ENCODE peak calls at places on chromosomes 2 and 18, in nine cellular contexts. One of them, this sample, is unnamed.

GRCh38 chr2:196601430-196602306 is 37.8 kb upstream of the CCDC150 start:
- DNase-seq in Peyer's patch: no peak
- DNase-seq in tibial nerve: no peak
- DNase-seq in A549: peak; percentile 93
- DNase-seq in prostate gland: no peak
- DNase-seq in right lobe of liver: no peak
- DNase-seq in transverse colon: no peak
- DNase-seq in ovary: no peak
- DNase-seq in IMR-90: peak; percentile 97
- DNase-seq in this sample: peak; percentile 26

GRCh38 chr2:19746611-19747309 is 155.0 kb downstream of the TTC32 start:
- DNase-seq in Peyer's patch: no peak
- DNase-seq in tibial nerve: no peak
- DNase-seq in A549: peak; percentile 48
- DNase-seq in prostate gland: no peak
- DNase-seq in right lobe of liver: no peak
- DNase-seq in transverse colon: no peak
- DNase-seq in ovary: no peak
- DNase-seq in IMR-90: peak; percentile 25
- DNase-seq in this sample: no peak

GRCh38 chr2:182252534-182252933 is 174.3 kb downstream of the PDE1A start:
- DNase-seq in Peyer's patch: no peak
- DNase-seq in tibial nerve: no peak
- DNase-seq in A549: no peak
- DNase-seq in prostate gland: no peak
- DNase-seq in right lobe of liver: no peak
- DNase-seq in transverse colon: no peak
- DNase-seq in ovary: no peak
- DNase-seq in IMR-90: no peak
- DNase-seq in this sample: no peak

GRCh38 chr2:142944264-142944663 is 66.8 kb downstream of the KYNU start:
- DNase-seq in Peyer's patch: no peak
- DNase-seq in tibial nerve: no peak
- DNase-seq in A549: peak; percentile 39
- DNase-seq in prostate gland: no peak
- DNase-seq in right lobe of liver: no peak
- DNase-seq in transverse colon: no peak
- DNase-seq in ovary: no peak
- DNase-seq in IMR-90: peak; percentile 37
- DNase-seq in this sample: no peak

GRCh38 chr2:27071277-27071989 is at the start of gene OST4:
- DNase-seq in Peyer's patch: peak; percentile 97
- DNase-seq in tibial nerve: peak; percentile 85
- DNase-seq in A549: peak; percentile 93
- DNase-seq in prostate gland: peak; percentile 94
- DNase-seq in right lobe of liver: peak; percentile 96
- DNase-seq in transverse colon: peak; percentile 96
- DNase-seq in ovary: peak; percentile 96
- DNase-seq in IMR-90: peak; percentile 92
- DNase-seq in this sample: peak; percentile 96

GRCh38 chr2:240507060-240507777 is 50.6 kb downstream of the ANKMY1 start:
- DNase-seq in Peyer's patch: no peak
- DNase-seq in tibial nerve: no peak
- DNase-seq in A549: no peak
- DNase-seq in prostate gland: peak; percentile 2
- DNase-seq in right lobe of liver: no peak
- DNase-seq in transverse colon: no peak
- DNase-seq in ovary: no peak
- DNase-seq in IMR-90: no peak
- DNase-seq in this sample: no peak

GRCh38 chr2:235594041-235594440 is 100.2 kb downstream of the AGAP1 start:
- DNase-seq in Peyer's patch: no peak
- DNase-seq in tibial nerve: no peak
- DNase-seq in A549: peak; percentile 84
- DNase-seq in prostate gland: peak; percentile 46
- DNase-seq in right lobe of liver: no peak
- DNase-seq in transverse colon: no peak
- DNase-seq in ovary: no peak
- DNase-seq in IMR-90: peak; percentile 89
- DNase-seq in this sample: no peak

GRCh38 chr2:151947524-151948165 is 119.4 kb upstream of the ARL5A start:
- DNase-seq in Peyer's patch: no peak
- DNase-seq in tibial nerve: no peak
- DNase-seq in A549: no peak
- DNase-seq in prostate gland: peak; percentile 46
- DNase-seq in right lobe of liver: no peak
- DNase-seq in transverse colon: no peak
- DNase-seq in ovary: no peak
- DNase-seq in IMR-90: no peak
- DNase-seq in this sample: peak; percentile 34

GRCh38 chr2:11248-11941 is 34.9 kb downstream of the FAM110C start:
- DNase-seq in Peyer's patch: peak; percentile 74
- DNase-seq in tibial nerve: no peak
- DNase-seq in A549: peak; percentile 92
- DNase-seq in prostate gland: no peak
- DNase-seq in right lobe of liver: peak; percentile 45
- DNase-seq in transverse colon: peak; percentile 54
- DNase-seq in ovary: peak; percentile 62
- DNase-seq in IMR-90: peak; percentile 22
- DNase-seq in this sample: peak; percentile 66

GRCh38 chr2:167510071-167510759 is 621.9 kb downstream of the XIRP2 start:
- DNase-seq in Peyer's patch: no peak
- DNase-seq in tibial nerve: no peak
- DNase-seq in A549: peak; percentile 60
- DNase-seq in prostate gland: no peak
- DNase-seq in right lobe of liver: no peak
- DNase-seq in transverse colon: no peak
- DNase-seq in ovary: no peak
- DNase-seq in IMR-90: no peak
- DNase-seq in this sample: no peak

GRCh38 chr18:24805156-24805555 is 344.7 kb downstream of the HRH4 start:
- DNase-seq in Peyer's patch: no peak
- DNase-seq in tibial nerve: no peak
- DNase-seq in A549: no peak
- DNase-seq in prostate gland: no peak
- DNase-seq in right lobe of liver: no peak
- DNase-seq in transverse colon: peak; percentile 46
- DNase-seq in ovary: no peak
- DNase-seq in IMR-90: no peak
- DNase-seq in this sample: no peak

GRCh38 chr18:8389391-8390340 is 219.6 kb upstream of the RAB12 start:
- DNase-seq in Peyer's patch: peak; percentile 67
- DNase-seq in tibial nerve: peak; percentile 60
- DNase-seq in A549: peak; percentile 78
- DNase-seq in prostate gland: peak; percentile 69
- DNase-seq in right lobe of liver: peak; percentile 61
- DNase-seq in transverse colon: peak; percentile 69
- DNase-seq in ovary: peak; percentile 71
- DNase-seq in IMR-90: peak; percentile 78
- DNase-seq in this sample: peak; percentile 78

GRCh38 chr2:170332676-170333402 is 154.9 kb downstream of the MYO3B start:
- DNase-seq in Peyer's patch: no peak
- DNase-seq in tibial nerve: no peak
- DNase-seq in A549: no peak
- DNase-seq in prostate gland: no peak
- DNase-seq in right lobe of liver: no peak
- DNase-seq in transverse colon: no peak
- DNase-seq in ovary: no peak
- DNase-seq in IMR-90: no peak
- DNase-seq in this sample: no peak

GRCh38 chr2:210912779-210913178 is 356.4 kb downstream of the CPS1 start:
- DNase-seq in Peyer's patch: no peak
- DNase-seq in tibial nerve: no peak
- DNase-seq in A549: no peak
- DNase-seq in prostate gland: no peak
- DNase-seq in right lobe of liver: no peak
- DNase-seq in transverse colon: no peak
- DNase-seq in ovary: no peak
- DNase-seq in IMR-90: no peak
- DNase-seq in this sample: no peak

GRCh38 chr2:127091148-127091547 is 15.8 kb downstream of the BIN1 start:
- DNase-seq in Peyer's patch: no peak
- DNase-seq in tibial nerve: no peak
- DNase-seq in A549: no peak
- DNase-seq in prostate gland: no peak
- DNase-seq in right lobe of liver: no peak
- DNase-seq in transverse colon: no peak
- DNase-seq in ovary: no peak
- DNase-seq in IMR-90: no peak
- DNase-seq in this sample: no peak

DNA sequence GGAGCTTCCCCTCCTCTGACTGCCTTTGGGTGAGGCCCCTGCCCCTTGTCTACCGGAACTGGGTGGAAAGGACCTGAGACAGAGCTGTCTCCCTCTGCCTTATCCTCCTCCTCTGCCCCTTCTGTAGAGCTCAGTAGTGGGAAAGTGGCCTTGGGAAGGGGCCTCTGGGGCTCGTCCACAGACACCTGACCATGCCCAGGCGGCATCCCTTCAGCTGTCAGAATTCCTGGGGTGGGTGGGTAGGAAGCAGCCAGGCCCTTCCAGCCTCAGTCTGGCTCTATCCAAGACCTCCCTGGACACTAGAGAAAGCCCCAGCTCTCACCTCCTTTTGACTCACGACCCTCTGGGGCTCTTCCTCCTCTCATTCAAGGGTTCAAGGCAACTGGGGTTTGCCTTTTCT is 35.6 kb downstream of the B3GNT2 start:
- DNase-seq in Peyer's patch: no peak
- DNase-seq in tibial nerve: no peak
- DNase-seq in A549: no peak
- DNase-seq in prostate gland: no peak
- DNase-seq in right lobe of liver: no peak
- DNase-seq in transverse colon: no peak
- DNase-seq in ovary: no peak
- DNase-seq in IMR-90: no peak
- DNase-seq in this sample: no peak
- TF ChIP-seq POLR2A in Peyer's patch: no peak
- TF ChIP-seq POLR2A in tibial nerve: no peak
- TF ChIP-seq POLR2A in A549: no peak
- TF ChIP-seq POLR2A in prostate gland: no peak
- TF ChIP-seq POLR2A in right lobe of liver: no peak
- TF ChIP-seq POLR2A in transverse colon: no peak
- TF ChIP-seq POLR2A in ovary: no peak
- TF ChIP-seq POLR2A in IMR-90: no peak
- TF ChIP-seq POLR2A in this sample: no peak

GRCh38 chr18:22345733-22346132 is 72.0 kb downstream of the CTAGE1 start:
- DNase-seq in Peyer's patch: no peak
- DNase-seq in tibial nerve: no peak
- DNase-seq in A549: no peak
- DNase-seq in prostate gland: no peak
- DNase-seq in right lobe of liver: peak; percentile 59
- DNase-seq in transverse colon: no peak
- DNase-seq in ovary: peak; percentile 49
- DNase-seq in IMR-90: peak; percentile 23
- DNase-seq in this sample: no peak

GRCh38 chr18:22343613-22344012 is 74.1 kb downstream of the CTAGE1 start:
- DNase-seq in Peyer's patch: no peak
- DNase-seq in tibial nerve: no peak
- DNase-seq in A549: no peak
- DNase-seq in prostate gland: no peak
- DNase-seq in right lobe of liver: no peak
- DNase-seq in transverse colon: no peak
- DNase-seq in ovary: no peak
- DNase-seq in IMR-90: no peak
- DNase-seq in this sample: no peak

GRCh38 chr18:22346968-22347611 is 70.6 kb downstream of the CTAGE1 start:
- DNase-seq in Peyer's patch: peak; percentile 88
- DNase-seq in tibial nerve: no peak
- DNase-seq in A549: no peak
- DNase-seq in prostate gland: no peak
- DNase-seq in right lobe of liver: peak; percentile 88
- DNase-seq in transverse colon: peak; percentile 86
- DNase-seq in ovary: peak; percentile 77
- DNase-seq in IMR-90: peak; percentile 73
- DNase-seq in this sample: peak; percentile 79

GRCh38 chr18:22346342-22346967 is 71.3 kb downstream of the CTAGE1 start:
- DNase-seq in Peyer's patch: peak; percentile 87
- DNase-seq in tibial nerve: no peak
- DNase-seq in A549: no peak
- DNase-seq in prostate gland: peak; percentile 28
- DNase-seq in right lobe of liver: peak; percentile 69
- DNase-seq in transverse colon: peak; percentile 81
- DNase-seq in ovary: peak; percentile 63
- DNase-seq in IMR-90: peak; percentile 83
- DNase-seq in this sample: peak; percentile 76

DNA sequence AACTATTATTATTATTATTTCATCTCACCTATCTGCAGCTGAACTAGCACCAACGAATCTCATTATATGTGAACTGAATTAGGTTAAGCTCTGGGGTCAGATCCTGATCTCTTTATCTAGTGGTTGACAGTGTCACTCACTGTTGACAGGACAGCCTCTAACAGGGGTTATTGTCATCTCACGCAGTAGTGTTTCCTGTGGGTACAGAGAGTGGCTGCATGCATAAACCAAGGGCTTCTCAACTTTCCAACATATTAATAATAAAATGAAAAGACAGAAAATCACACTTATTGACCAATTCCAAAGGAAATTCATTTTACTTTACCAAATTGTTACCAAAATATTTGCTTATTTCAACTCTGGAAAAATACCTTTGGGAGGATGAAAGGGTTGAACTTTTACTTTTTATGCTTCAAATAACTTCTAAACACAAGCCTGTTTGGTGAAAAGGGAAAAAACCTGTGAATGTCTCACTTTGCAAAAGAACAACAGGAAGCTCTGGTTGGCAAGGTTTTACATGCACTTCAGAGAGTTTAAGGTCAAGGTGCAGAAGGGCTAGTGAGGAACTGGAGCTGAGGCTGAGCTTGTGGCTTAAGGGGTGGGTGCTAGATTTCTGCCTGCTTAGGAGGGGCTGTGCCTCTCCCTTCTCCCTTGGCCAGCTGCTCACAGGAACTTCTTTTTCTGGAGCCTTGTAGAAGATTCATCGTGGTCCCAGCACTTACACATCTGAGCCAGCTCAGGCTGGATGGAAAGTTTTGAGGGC is 72.6 kb downstream of the CTAGE1 start:
- DNase-seq in Peyer's patch: no peak
- DNase-seq in tibial nerve: no peak
- DNase-seq in A549: no peak
- DNase-seq in prostate gland: no peak
- DNase-seq in right lobe of liver: no peak
- DNase-seq in transverse colon: peak; percentile 42
- DNase-seq in ovary: peak; percentile 37
- DNase-seq in IMR-90: no peak
- DNase-seq in this sample: no peak
- H3K4me1 ChIP-seq in Peyer's patch: peaks cover 2% of the 10 kb centered on the region
- H3K4me1 ChIP-seq in tibial nerve: peaks cover 43% of the 10 kb centered on the region
- H3K4me1 ChIP-seq in A549: peaks cover 21% of the 10 kb centered on the region
- H3K4me1 ChIP-seq in prostate gland: no peaks in the 10 kb centered on the region
- H3K4me1 ChIP-seq in right lobe of liver: peaks cover 19% of the 10 kb centered on the region
- H3K4me1 ChIP-seq in transverse colon: peaks cover 22% of the 10 kb centered on the region
- H3K4me1 ChIP-seq in ovary: peaks cover 10% of the 10 kb centered on the region
- H3K4me1 ChIP-seq in IMR-90: peaks cover 24% of the 10 kb centered on the region
- H3K4me1 ChIP-seq in this sample: peaks cover 51% of the 10 kb centered on the region

GRCh38 chr2:159712194-159712928 is at the start of gene MARCHF7:
- DNase-seq in Peyer's patch: peak; percentile 98
- DNase-seq in tibial nerve: peak; percentile 94
- DNase-seq in A549: peak; percentile 97
- DNase-seq in prostate gland: peak; percentile 94
- DNase-seq in right lobe of liver: peak; percentile 97
- DNase-seq in transverse colon: peak; percentile 98
- DNase-seq in ovary: peak; percentile 98
- DNase-seq in IMR-90: peak; percentile 95
- DNase-seq in this sample: peak; percentile 97
- TF ChIP-seq POLR2A in Peyer's patch: peak; percentile 90
- TF ChIP-seq POLR2A in tibial nerve: peak; percentile 98
- TF ChIP-seq POLR2A in A549: peak; percentile 89
- TF ChIP-seq POLR2A in prostate gland: peak; percentile 90
- TF ChIP-seq POLR2A in right lobe of liver: peak; percentile 97
- TF ChIP-seq POLR2A in transverse colon: peak; percentile 99
- TF ChIP-seq POLR2A in ovary: peak; percentile 94
- TF ChIP-seq POLR2A in IMR-90: peak; percentile 97
- TF ChIP-seq POLR2A in this sample: peak; percentile 93

GRCh38 chr18:21053127-21053526 is 58.5 kb downstream of the ROCK1 start:
- DNase-seq in Peyer's patch: no peak
- DNase-seq in tibial nerve: no peak
- DNase-seq in A549: peak; percentile 53
- DNase-seq in prostate gland: no peak
- DNase-seq in right lobe of liver: no peak
- DNase-seq in transverse colon: no peak
- DNase-seq in ovary: no peak
- DNase-seq in IMR-90: peak; percentile 90
- DNase-seq in this sample: no peak
- H3K4me1 ChIP-seq in Peyer's patch: no peaks in the 10 kb centered on the region
- H3K4me1 ChIP-seq in tibial nerve: peaks cover 64% of the 10 kb centered on the region
- H3K4me1 ChIP-seq in A549: peaks cover 50% of the 10 kb centered on the region
- H3K4me1 ChIP-seq in prostate gland: no peaks in the 10 kb centered on the region
- H3K4me1 ChIP-seq in right lobe of liver: no peaks in the 10 kb centered on the region
- H3K4me1 ChIP-seq in transverse colon: peaks cover 8% of the 10 kb centered on the region
- H3K4me1 ChIP-seq in ovary: peaks cover 8% of the 10 kb centered on the region
- H3K4me1 ChIP-seq in IMR-90: peaks cover 10% of the 10 kb centered on the region
- H3K4me1 ChIP-seq in this sample: peaks cover 67% of the 10 kb centered on the region

This sample was measured in stomach.